ENCODE peak calls at places on chromosomes 13 and 19, in seven cellular contexts. One of them, this sample, is unnamed.

GRCh38 chr13:27194895-27195764 is 23.5 kb upstream of the USP12 start:
- DNase-seq in cardiac muscle cell: peak
- DNase-seq in heart right ventricle: no peak
- DNase-seq in Calu3: peak
- DNase-seq in epithelial cell of esophagus: peak
- DNase-seq in neural crest cell: no peak
- DNase-seq in HCT116: peak
- DNase-seq in this sample: no peak

GRCh38 chr19:1747285-1748114 is 5.8 kb upstream of the ONECUT3 start:
- DNase-seq in cardiac muscle cell: peak
- DNase-seq in heart right ventricle: no peak
- DNase-seq in Calu3: peak
- DNase-seq in epithelial cell of esophagus: peak
- DNase-seq in neural crest cell: no peak
- DNase-seq in HCT116: peak
- DNase-seq in this sample: peak

GRCh38 chr19:33785795-33786194 is 10.9 kb upstream of the KCTD15 start:
- DNase-seq in cardiac muscle cell: peak
- DNase-seq in heart right ventricle: no peak
- DNase-seq in Calu3: no peak
- DNase-seq in epithelial cell of esophagus: no peak
- DNase-seq in neural crest cell: no peak
- DNase-seq in HCT116: no peak
- DNase-seq in this sample: no peak

GRCh38 chr13:48570225-48570828 is 37.4 kb upstream of the RCBTB2 start:
- DNase-seq in cardiac muscle cell: no peak
- DNase-seq in heart right ventricle: no peak
- DNase-seq in Calu3: no peak
- DNase-seq in epithelial cell of esophagus: no peak
- DNase-seq in neural crest cell: no peak
- DNase-seq in HCT116: no peak
- DNase-seq in this sample: no peak

GRCh38 chr13:101942038-101942437 is 459.8 kb downstream of the FGF14 start:
- DNase-seq in cardiac muscle cell: peak
- DNase-seq in heart right ventricle: no peak
- DNase-seq in Calu3: peak
- DNase-seq in epithelial cell of esophagus: peak
- DNase-seq in neural crest cell: peak
- DNase-seq in HCT116: no peak
- DNase-seq in this sample: no peak

GRCh38 chr13:111216166-111216960 is 101.3 kb downstream of the ARHGEF7 start:
- DNase-seq in cardiac muscle cell: peak
- DNase-seq in heart right ventricle: no peak
- DNase-seq in Calu3: peak
- DNase-seq in epithelial cell of esophagus: peak
- DNase-seq in neural crest cell: no peak
- DNase-seq in HCT116: no peak
- DNase-seq in this sample: peak

GRCh38 chr13:44695520-44695919 is 119.4 kb upstream of the TSC22D1 start:
- DNase-seq in cardiac muscle cell: no peak
- DNase-seq in heart right ventricle: no peak
- DNase-seq in Calu3: no peak
- DNase-seq in epithelial cell of esophagus: no peak
- DNase-seq in neural crest cell: no peak
- DNase-seq in HCT116: no peak
- DNase-seq in this sample: no peak

GRCh38 chr13:64723735-64724134 is 2506.4 kb downstream of the PCDH9 start:
- DNase-seq in cardiac muscle cell: peak
- DNase-seq in heart right ventricle: no peak
- DNase-seq in Calu3: no peak
- DNase-seq in epithelial cell of esophagus: peak
- DNase-seq in neural crest cell: no peak
- DNase-seq in HCT116: peak
- DNase-seq in this sample: no peak

GRCh38 chr13:35566340-35566739 is 89.9 kb upstream of the MAB21L1 start:
- DNase-seq in cardiac muscle cell: peak
- DNase-seq in heart right ventricle: no peak
- DNase-seq in Calu3: no peak
- DNase-seq in epithelial cell of esophagus: no peak
- DNase-seq in neural crest cell: no peak
- DNase-seq in HCT116: no peak
- DNase-seq in this sample: no peak

GRCh38 chr19:54523403-54523802 is 20.8 kb downstream of the LAIR2 start:
- DNase-seq in cardiac muscle cell: peak
- DNase-seq in heart right ventricle: no peak
- DNase-seq in Calu3: no peak
- DNase-seq in epithelial cell of esophagus: peak
- DNase-seq in neural crest cell: no peak
- DNase-seq in HCT116: no peak
- DNase-seq in this sample: no peak

GRCh38 chr13:21338651-21339278 is 120.3 kb downstream of the ZDHHC20 start:
- DNase-seq in cardiac muscle cell: no peak
- DNase-seq in heart right ventricle: no peak
- DNase-seq in Calu3: no peak
- DNase-seq in epithelial cell of esophagus: no peak
- DNase-seq in neural crest cell: no peak
- DNase-seq in HCT116: no peak
- DNase-seq in this sample: no peak

GRCh38 chr13:40275155-40275554 is 391.3 kb downstream of the FOXO1 start:
- DNase-seq in cardiac muscle cell: no peak
- DNase-seq in heart right ventricle: no peak
- DNase-seq in Calu3: no peak
- DNase-seq in epithelial cell of esophagus: no peak
- DNase-seq in neural crest cell: no peak
- DNase-seq in HCT116: no peak
- DNase-seq in this sample: peak

GRCh38 chr19:39310558-39311311 is 9.9 kb downstream of the LRFN1 start:
- DNase-seq in cardiac muscle cell: peak
- DNase-seq in heart right ventricle: no peak
- DNase-seq in Calu3: no peak
- DNase-seq in epithelial cell of esophagus: no peak
- DNase-seq in neural crest cell: no peak
- DNase-seq in HCT116: no peak
- DNase-seq in this sample: no peak

GRCh38 chr19:17848598-17849292 is 963 bp upstream of the JAK3 start:
- DNase-seq in cardiac muscle cell: no peak
- DNase-seq in heart right ventricle: no peak
- DNase-seq in Calu3: no peak
- DNase-seq in epithelial cell of esophagus: no peak
- DNase-seq in neural crest cell: no peak
- DNase-seq in HCT116: no peak
- DNase-seq in this sample: no peak

GRCh38 chr13:43269037-43269476 is 245.7 kb downstream of the DNAJC15 start:
- DNase-seq in cardiac muscle cell: peak
- DNase-seq in heart right ventricle: no peak
- DNase-seq in Calu3: peak
- DNase-seq in epithelial cell of esophagus: peak
- DNase-seq in neural crest cell: no peak
- DNase-seq in HCT116: no peak
- DNase-seq in this sample: no peak

GRCh38 chr13:111897846-111898215 is 169.1 kb upstream of the SOX1 start:
- DNase-seq in cardiac muscle cell: no peak
- DNase-seq in heart right ventricle: no peak
- DNase-seq in Calu3: no peak
- DNase-seq in epithelial cell of esophagus: no peak
- DNase-seq in neural crest cell: no peak
- DNase-seq in HCT116: no peak
- DNase-seq in this sample: no peak

GRCh38 chr19:35558400-35559280 is 4.8 kb downstream of the ATP4A start:
- DNase-seq in cardiac muscle cell: no peak
- DNase-seq in heart right ventricle: no peak
- DNase-seq in Calu3: no peak
- DNase-seq in epithelial cell of esophagus: no peak
- DNase-seq in neural crest cell: no peak
- DNase-seq in HCT116: no peak
- DNase-seq in this sample: no peak

GRCh38 chr19:42313096-42313839 is at the start of gene TMEM145:
- DNase-seq in cardiac muscle cell: peak
- DNase-seq in heart right ventricle: no peak
- DNase-seq in Calu3: peak
- DNase-seq in epithelial cell of esophagus: peak
- DNase-seq in neural crest cell: peak
- DNase-seq in HCT116: no peak
- DNase-seq in this sample: peak

GRCh38 chr19:35306473-35307246 is 14.7 kb downstream of the MAG start:
- DNase-seq in cardiac muscle cell: no peak
- DNase-seq in heart right ventricle: no peak
- DNase-seq in Calu3: peak
- DNase-seq in epithelial cell of esophagus: peak
- DNase-seq in neural crest cell: no peak
- DNase-seq in HCT116: no peak
- DNase-seq in this sample: peak

GRCh38 chr13:109145631-109146030 is 516.2 kb downstream of the MYO16 start:
- DNase-seq in cardiac muscle cell: peak
- DNase-seq in heart right ventricle: no peak
- DNase-seq in Calu3: no peak
- DNase-seq in epithelial cell of esophagus: peak
- DNase-seq in neural crest cell: peak
- DNase-seq in HCT116: peak
- DNase-seq in this sample: peak
- TF ChIP-seq CTCF in cardiac muscle cell: peak
- TF ChIP-seq CTCF in heart right ventricle: peak
- TF ChIP-seq CTCF in Calu3: no peak
- TF ChIP-seq CTCF in epithelial cell of esophagus: peak
- TF ChIP-seq CTCF in neural crest cell: peak
- TF ChIP-seq CTCF in HCT116: peak
- TF ChIP-seq CTCF in this sample: peak

DNA sequence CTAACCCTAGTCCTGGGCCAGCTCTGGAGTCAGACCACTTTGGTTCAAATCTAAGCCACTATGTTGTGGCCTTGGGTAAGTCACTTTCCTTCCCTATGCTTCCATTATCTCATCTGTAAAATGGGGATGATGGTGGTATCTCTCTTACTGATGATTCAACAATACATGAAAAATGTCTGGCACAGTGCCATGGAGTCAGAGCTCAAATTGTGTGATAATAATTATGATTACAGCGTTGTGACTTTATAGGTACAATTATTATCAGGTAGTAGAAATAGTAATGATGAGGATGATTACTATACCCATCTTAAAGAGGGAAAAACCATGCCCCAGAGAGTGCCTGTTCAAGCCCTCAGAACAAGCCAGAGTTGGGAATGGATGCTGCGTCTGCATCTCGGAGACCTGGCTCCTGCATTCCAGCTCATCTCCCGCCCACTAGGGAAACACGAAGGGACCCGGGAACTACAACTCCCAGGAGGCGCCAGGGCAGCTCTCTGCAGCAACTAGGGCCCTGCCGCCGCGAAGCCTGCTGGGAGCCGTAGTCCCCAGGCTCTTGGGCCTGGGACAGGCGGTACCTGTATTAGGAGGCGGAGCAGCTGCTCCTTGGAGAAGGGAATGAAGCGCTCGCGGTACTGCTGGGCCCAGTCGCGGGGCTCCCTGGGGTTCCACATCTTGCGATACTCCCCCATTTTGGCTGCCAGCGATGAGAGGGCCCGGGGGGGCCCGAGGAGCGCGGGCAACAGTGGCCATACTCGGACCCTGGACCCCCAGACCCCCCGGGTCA is 832 bp downstream of the TMEM143 start:
- DNase-seq in cardiac muscle cell: peak
- DNase-seq in heart right ventricle: peak
- DNase-seq in Calu3: peak
- DNase-seq in epithelial cell of esophagus: peak
- DNase-seq in neural crest cell: peak
- DNase-seq in HCT116: peak
- DNase-seq in this sample: peak
- TF ChIP-seq CTCF in cardiac muscle cell: no peak
- TF ChIP-seq CTCF in heart right ventricle: no peak
- TF ChIP-seq CTCF in Calu3: no peak
- TF ChIP-seq CTCF in epithelial cell of esophagus: peak
- TF ChIP-seq CTCF in neural crest cell: no peak
- TF ChIP-seq CTCF in HCT116: no peak
- TF ChIP-seq CTCF in this sample: no peak

GRCh38 chr19:10984166-10984735 is 23.4 kb downstream of the SMARCA4 start:
- DNase-seq in cardiac muscle cell: no peak
- DNase-seq in heart right ventricle: no peak
- DNase-seq in Calu3: no peak
- DNase-seq in epithelial cell of esophagus: no peak
- DNase-seq in neural crest cell: no peak
- DNase-seq in HCT116: no peak
- DNase-seq in this sample: no peak
- TF ChIP-seq CTCF in cardiac muscle cell: no peak
- TF ChIP-seq CTCF in heart right ventricle: no peak
- TF ChIP-seq CTCF in Calu3: no peak
- TF ChIP-seq CTCF in epithelial cell of esophagus: no peak
- TF ChIP-seq CTCF in neural crest cell: no peak
- TF ChIP-seq CTCF in HCT116: no peak
- TF ChIP-seq CTCF in this sample: no peak

GRCh38 chr19:29875931-29876330 is 64.1 kb downstream of the CCNE1 start:
- DNase-seq in cardiac muscle cell: no peak
- DNase-seq in heart right ventricle: no peak
- DNase-seq in Calu3: no peak
- DNase-seq in epithelial cell of esophagus: no peak
- DNase-seq in neural crest cell: no peak
- DNase-seq in HCT116: no peak
- DNase-seq in this sample: no peak

GRCh38 chr19:29872224-29872731 is 60.5 kb downstream of the CCNE1 start:
- DNase-seq in cardiac muscle cell: peak
- DNase-seq in heart right ventricle: no peak
- DNase-seq in Calu3: no peak
- DNase-seq in epithelial cell of esophagus: peak
- DNase-seq in neural crest cell: no peak
- DNase-seq in HCT116: no peak
- DNase-seq in this sample: no peak

GRCh38 chr19:29873801-29874575 is 62.2 kb downstream of the CCNE1 start:
- DNase-seq in cardiac muscle cell: no peak
- DNase-seq in heart right ventricle: no peak
- DNase-seq in Calu3: no peak
- DNase-seq in epithelial cell of esophagus: no peak
- DNase-seq in neural crest cell: no peak
- DNase-seq in HCT116: no peak
- DNase-seq in this sample: no peak

GRCh38 chr19:29871143-29871542 is 59.4 kb downstream of the CCNE1 start:
- DNase-seq in cardiac muscle cell: no peak
- DNase-seq in heart right ventricle: no peak
- DNase-seq in Calu3: no peak
- DNase-seq in epithelial cell of esophagus: no peak
- DNase-seq in neural crest cell: no peak
- DNase-seq in HCT116: no peak
- DNase-seq in this sample: no peak

DNA sequence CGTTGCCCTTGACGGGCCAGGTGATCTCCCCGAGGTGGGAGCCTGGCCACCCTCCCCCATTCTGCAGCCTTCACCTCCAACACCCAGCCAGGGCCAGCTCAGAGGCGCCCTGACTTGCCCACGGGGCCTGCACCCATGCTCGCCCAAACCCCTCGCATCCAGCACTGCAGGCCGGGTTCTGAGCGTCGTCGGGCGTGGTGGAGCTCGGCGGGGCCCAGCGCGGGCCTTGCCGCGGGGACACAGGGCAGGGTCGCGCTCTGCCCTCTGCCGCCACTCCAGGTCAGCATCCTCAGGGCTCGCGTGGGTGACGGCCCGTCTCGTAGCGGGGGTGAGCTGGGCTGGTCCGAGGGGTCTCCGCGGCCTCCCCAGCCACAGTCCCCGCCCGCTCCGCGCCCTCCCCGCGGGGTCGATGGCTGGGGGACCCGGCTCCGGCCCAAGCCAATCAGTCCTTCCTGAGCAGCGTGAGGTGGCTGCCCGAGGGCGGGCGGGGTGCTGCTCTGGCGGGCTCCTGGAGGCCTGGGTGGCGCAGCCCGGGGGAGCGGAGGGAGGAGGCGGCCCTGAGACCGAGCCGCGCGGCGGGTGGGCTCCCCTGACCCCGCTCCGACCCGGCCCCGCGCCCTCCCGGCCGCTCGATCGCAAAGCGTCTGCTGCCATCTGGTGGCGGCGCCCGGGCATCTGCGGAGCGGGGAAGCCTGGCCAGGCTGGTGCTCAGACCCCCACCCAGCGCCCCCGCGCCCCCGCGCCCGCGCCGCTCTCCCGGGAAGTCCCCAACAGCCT is 61.4 kb downstream of the CCNE1 start:
- DNase-seq in cardiac muscle cell: peak
- DNase-seq in heart right ventricle: peak
- DNase-seq in Calu3: peak
- DNase-seq in epithelial cell of esophagus: peak
- DNase-seq in neural crest cell: peak
- DNase-seq in HCT116: no peak
- DNase-seq in this sample: peak
- TF ChIP-seq CTCF in cardiac muscle cell: peak
- TF ChIP-seq CTCF in heart right ventricle: peak
- TF ChIP-seq CTCF in Calu3: peak
- TF ChIP-seq CTCF in epithelial cell of esophagus: peak
- TF ChIP-seq CTCF in neural crest cell: peak
- TF ChIP-seq CTCF in HCT116: peak
- TF ChIP-seq CTCF in this sample: peak

This sample was measured in GM13976.